ENCODE peak calls at places on chromosomes 1 and 21, in eight cellular contexts. X is psoas muscle, V is AG04450, N is AG09309, H is AG10803, O is hepatocyte, W is pancreas, A is heart left ventricle. C is an unnamed sample.
A peak's percentile ranks its signal among the peaks of the same experiment; 100 is the strongest.

GRCh38 chr1:23483327-23484252 is at the start of gene ASAP3:
- DNase-seq in X (peak; percentile 62), V (no peak), N (no peak), H (peak; percentile 56), O (peak; percentile 66), W (peak; percentile 66), A (peak; percentile 68), C (peak; percentile 64)

GRCh38 chr1:182587087-182587486 is 2.0 kb downstream of the RNASEL start:
- DNase-seq in X (no peak), V (no peak), N (no peak), H (no peak), O (no peak), W (no peak), A (no peak), C (no peak)

GRCh38 chr1:91879739-91880138 is 6.2 kb downstream of the TGFBR3 start:
- DNase-seq in X (no peak), V (no peak), N (no peak), H (peak; percentile 48), O (no peak), W (no peak), A (no peak), C (no peak)

GRCh38 chr1:221998186-221998612 is 256.3 kb upstream of the DUSP10 start:
- DNase-seq in X (no peak), V (no peak), N (no peak), H (no peak), O (no peak), W (no peak), A (no peak), C (no peak)

GRCh38 chr21:42690586-42690985 is 37.2 kb downstream of the PDE9A start:
- DNase-seq in X (no peak), V (no peak), N (no peak), H (no peak), O (no peak), W (no peak), A (no peak), C (no peak)

GRCh38 chr1:226976671-226977287 is 36.7 kb downstream of the COQ8A start:
- DNase-seq in X (no peak), V (no peak), N (no peak), H (no peak), O (no peak), W (no peak), A (no peak), C (no peak)

GRCh38 chr1:85058781-85059180 is 10.5 kb upstream of the MCOLN3 start:
- DNase-seq in X (no peak), V (no peak), N (no peak), H (no peak), O (no peak), W (no peak), A (no peak), C (no peak)

GRCh38 chr1:199954701-199955100 is 72.8 kb upstream of the NR5A2 start:
- DNase-seq in X (no peak), V (no peak), N (no peak), H (no peak), O (peak; percentile 41), W (peak; percentile 57), A (no peak), C (no peak)

GRCh38 chr1:14604414-14604813 is 5.9 kb downstream of the KAZN start:
- DNase-seq in X (no peak), V (no peak), N (no peak), H (no peak), O (no peak), W (no peak), A (no peak), C (no peak)

GRCh38 chr1:207240325-207241095 is 81.0 kb upstream of the CD55 start:
- DNase-seq in X (no peak), V (no peak), N (no peak), H (peak; percentile 53), O (peak; percentile 36), W (no peak), A (no peak), C (no peak)

GRCh38 chr1:63937623-63938022 is 163.8 kb downstream of the ROR1 start:
- DNase-seq in X (no peak), V (no peak), N (no peak), H (no peak), O (no peak), W (no peak), A (no peak), C (no peak)

GRCh38 chr1:40921522-40921921 is 58.0 kb upstream of the CTPS1 start:
- DNase-seq in X (no peak), V (no peak), N (no peak), H (no peak), O (no peak), W (no peak), A (no peak), C (no peak)

GRCh38 chr1:222798975-222799374 is 15.9 kb upstream of the DISP1 start:
- DNase-seq in X (no peak), V (no peak), N (no peak), H (no peak), O (no peak), W (no peak), A (no peak), C (no peak)

GRCh38 chr1:93576346-93576745 is 105.3 kb downstream of the BCAR3 start:
- DNase-seq in X (no peak), V (no peak), N (no peak), H (peak; percentile 74), O (peak; percentile 72), W (no peak), A (no peak), C (no peak)

GRCh38 chr1:89673251-89673650 is 40.3 kb downstream of the LRRC8C start:
- DNase-seq in X (no peak), V (no peak), N (no peak), H (no peak), O (no peak), W (no peak), A (no peak), C (no peak)

GRCh38 chr1:2110191-2110737 is 60.1 kb downstream of the PRKCZ start:
- DNase-seq in X (peak; percentile 4), V (no peak), N (no peak), H (no peak), O (no peak), W (no peak), A (no peak), C (no peak)

GRCh38 chr1:29975036-29975694 is 738.8 kb downstream of the PTPRU start:
- DNase-seq in X (no peak), V (peak; percentile 33), N (no peak), H (peak; percentile 34), O (peak; percentile 59), W (no peak), A (no peak), C (no peak)

GRCh38 chr1:185139231-185139630 is 17.5 kb downstream of the TRMT1L start:
- DNase-seq in X (no peak), V (no peak), N (no peak), H (no peak), O (no peak), W (no peak), A (no peak), C (no peak)

GRCh38 chr1:185144233-185144632 is 12.5 kb downstream of the TRMT1L start:
- DNase-seq in X (no peak), V (peak; percentile 10), N (no peak), H (peak; percentile 61), O (no peak), W (no peak), A (no peak), C (no peak)
- H3K4me3 ChIP-seq in X (no peak overlapping the region), V (no peak overlapping the region), N (no peak overlapping the region), H (no peak overlapping the region), O (no peak overlapping the region), W (no peak overlapping the region), A (no peak overlapping the region), C (no peak overlapping the region)

DNA sequence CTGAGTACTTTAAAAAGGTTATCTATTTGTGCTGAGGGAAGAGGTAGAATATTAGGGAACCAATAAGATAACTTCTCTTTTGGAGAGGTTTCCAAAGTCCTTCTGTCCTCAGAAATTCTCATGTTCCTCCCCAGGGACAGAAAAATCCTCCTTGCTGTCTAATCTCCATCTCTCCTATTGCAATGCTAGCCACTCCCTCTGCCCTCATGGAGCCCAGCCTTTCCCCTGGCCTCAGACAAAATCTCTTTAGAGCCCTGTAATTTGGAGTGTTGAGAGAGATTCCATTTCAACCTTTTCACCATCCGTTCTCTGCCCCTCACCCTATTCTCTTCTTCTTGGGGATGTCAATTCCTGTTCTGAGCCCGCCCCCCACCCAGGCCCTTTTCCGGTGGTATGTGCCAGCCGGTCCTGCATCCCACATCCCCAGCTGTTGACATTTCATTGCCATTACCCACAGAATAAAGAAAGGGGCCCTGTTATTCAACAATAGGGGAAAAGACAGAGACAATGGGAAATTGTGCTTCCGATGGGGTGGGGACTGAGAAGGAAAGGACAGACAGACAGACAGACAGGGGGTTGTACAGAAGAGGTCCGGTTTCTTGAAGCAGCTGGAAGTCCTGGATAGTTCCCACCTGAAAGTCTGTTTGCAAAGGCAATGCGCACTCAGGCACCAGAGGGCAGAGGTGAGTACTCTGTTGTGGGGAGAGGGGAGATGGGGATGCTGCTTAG is at the start of gene HAPLN2:
- DNase-seq in X (no peak), V (no peak), N (no peak), H (no peak), O (peak; percentile 55), W (no peak), A (no peak), C (no peak)
- TF ChIP-seq CTCF in X (peak; percentile 13), V (peak; percentile 46), N (peak; percentile 37), H (peak; percentile 45), O (peak; percentile 38), W (no peak), A (peak; percentile 28), C (peak; percentile 10)

GRCh38 chr1:31681421-31681820 is 22.4 kb downstream of the COL16A1 start:
- DNase-seq in X (no peak), V (no peak), N (no peak), H (no peak), O (no peak), W (no peak), A (no peak), C (no peak)

GRCh38 chr1:31677949-31678348 is 25.9 kb downstream of the COL16A1 start:
- DNase-seq in X (no peak), V (no peak), N (no peak), H (no peak), O (no peak), W (no peak), A (no peak), C (no peak)

GRCh38 chr1:31678681-31679080 is 25.1 kb downstream of the COL16A1 start:
- DNase-seq in X (no peak), V (no peak), N (no peak), H (no peak), O (no peak), W (no peak), A (no peak), C (no peak)

GRCh38 chr1:31679091-31679490 is 24.7 kb downstream of the COL16A1 start:
- DNase-seq in X (no peak), V (no peak), N (no peak), H (peak; percentile 53), O (no peak), W (no peak), A (no peak), C (no peak)

GRCh38 chr1:31679676-31680230 is 24.1 kb downstream of the COL16A1 start:
- DNase-seq in X (no peak), V (no peak), N (no peak), H (no peak), O (no peak), W (no peak), A (no peak), C (no peak)
- H3K4me3 ChIP-seq in X (no peak overlapping the region), V (no peak overlapping the region), N (no peak overlapping the region), H (no peak overlapping the region), O (no peak overlapping the region), W (no peak overlapping the region), A (no peak overlapping the region), C (no peak overlapping the region)

DNA sequence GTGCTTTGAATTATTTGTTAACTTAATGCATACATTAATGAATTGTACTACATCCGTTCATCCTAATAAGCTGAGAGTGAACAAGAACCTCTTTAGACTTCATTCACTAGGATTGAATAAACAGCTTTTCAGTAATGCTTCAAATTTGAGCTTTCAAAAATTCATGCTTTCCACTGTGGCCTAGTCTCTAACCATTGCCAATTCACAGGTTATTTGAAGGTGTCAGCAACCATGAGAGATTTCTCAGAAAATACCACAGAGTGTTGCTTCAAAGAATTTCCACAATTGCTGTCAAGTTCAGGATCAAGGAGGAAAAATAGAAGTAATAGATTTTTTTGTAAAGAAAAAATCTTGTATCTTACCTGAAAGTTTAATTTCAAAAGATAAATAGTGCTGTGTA is 72.7 kb downstream of the AK5 start:
- DNase-seq in X (no peak), V (no peak), N (no peak), H (no peak), O (no peak), W (no peak), A (no peak), C (no peak)
- TF ChIP-seq CTCF in X (no peak), V (no peak), N (no peak), H (no peak), O (no peak), W (no peak), A (no peak), C (no peak)